ENCODE peak calls at places on chromosomes 2 and 18, in eight cellular contexts. K, N, Y, H, D, G, V and I are unnamed samples.

GRCh38 chr18:12842459-12843380 is 41.3 kb downstream of the PTPN2 start:
- DNase-seq in K (no peak), N (no peak), Y (no peak), H (peak; percentile 64), D (no peak), G (no peak), V (no peak), I (no peak)

GRCh38 chr2:235793163-235793752 is 299.4 kb downstream of the AGAP1 start:
- DNase-seq in K (no peak), N (no peak), Y (peak; percentile 6), H (peak; percentile 15), D (peak; percentile 42), G (no peak), V (no peak), I (no peak)

GRCh38 chr2:218860950-218861381 is 1.4 kb downstream of the WNT6 start:
- DNase-seq in K (no peak), N (no peak), Y (no peak), H (peak; percentile 26), D (peak; percentile 97), G (no peak), V (peak; percentile 61), I (no peak)

GRCh38 chr2:120472891-120473309 is 127.0 kb downstream of the INHBB start:
- DNase-seq in K (no peak), N (no peak), Y (no peak), H (no peak), D (no peak), G (no peak), V (no peak), I (no peak)

GRCh38 chr2:200523158-200523557 is 2.8 kb upstream of the SGO2 start:
- DNase-seq in K (no peak), N (no peak), Y (no peak), H (no peak), D (no peak), G (no peak), V (no peak), I (no peak)

GRCh38 chr2:24021122-24021998 is 11.5 kb downstream of the MFSD2B start:
- DNase-seq in K (no peak), N (no peak), Y (peak; percentile 35), H (no peak), D (peak; percentile 57), G (no peak), V (peak; percentile 66), I (no peak)

GRCh38 chr18:36576339-36576738 is 252.5 kb downstream of the TPGS2 start:
- DNase-seq in K (no peak), N (no peak), Y (no peak), H (no peak), D (no peak), G (no peak), V (no peak), I (no peak)

GRCh38 chr18:38545071-38545470 is 979.5 kb upstream of the CELF4 start:
- DNase-seq in K (no peak), N (no peak), Y (no peak), H (no peak), D (peak; percentile 37), G (no peak), V (no peak), I (no peak)

GRCh38 chr18:51278045-51278649 is 80.7 kb upstream of the MEX3C start:
- DNase-seq in K (peak; percentile 25), N (no peak), Y (peak; percentile 21), H (no peak), D (peak; percentile 74), G (peak; percentile 9), V (peak; percentile 50), I (no peak)

GRCh38 chr2:132974477-132975050 is 304.6 kb upstream of the LYPD1 start:
- DNase-seq in K (no peak), N (no peak), Y (no peak), H (no peak), D (no peak), G (no peak), V (no peak), I (no peak)

GRCh38 chr2:232292395-232293154 is 86.0 kb upstream of the ALPP start:
- DNase-seq in K (peak; percentile 19), N (peak; percentile 73), Y (peak; percentile 47), H (peak; percentile 54), D (peak; percentile 81), G (peak; percentile 34), V (peak; percentile 84), I (peak; percentile 48)

GRCh38 chr2:9739508-9739907 is 103.8 kb upstream of the TAF1B start:
- DNase-seq in K (no peak), N (peak; percentile 66), Y (no peak), H (no peak), D (no peak), G (peak; percentile 31), V (peak; percentile 79), I (no peak)

GRCh38 chr2:6800553-6800952 is 65.2 kb downstream of the CMPK2 start:
- DNase-seq in K (no peak), N (no peak), Y (no peak), H (peak; percentile 87), D (no peak), G (no peak), V (no peak), I (no peak)

GRCh38 chr2:40450066-40450841 is 1.6 kb downstream of the SLC8A1 start:
- DNase-seq in K (peak; percentile 51), N (peak; percentile 5), Y (no peak), H (peak; percentile 26), D (peak; percentile 22), G (no peak), V (no peak), I (no peak)

GRCh38 chr2:68806511-68807109 is 64.6 kb downstream of the BMP10 start:
- DNase-seq in K (no peak), N (no peak), Y (no peak), H (peak; percentile 93), D (no peak), G (no peak), V (no peak), I (no peak)

GRCh38 chr2:196242131-196242620 is 70.8 kb upstream of the STK17B start:
- DNase-seq in K (no peak), N (peak; percentile 58), Y (no peak), H (peak; percentile 60), D (no peak), G (no peak), V (no peak), I (no peak)

GRCh38 chr2:16741508-16741907 is 75.9 kb upstream of the CYRIA start:
- DNase-seq in K (no peak), N (no peak), Y (no peak), H (no peak), D (no peak), G (no peak), V (no peak), I (no peak)

GRCh38 chr2:186042207-186043028 is 303.8 kb downstream of the FSIP2 start:
- DNase-seq in K (no peak), N (no peak), Y (no peak), H (no peak), D (no peak), G (no peak), V (no peak), I (no peak)

GRCh38 chr2:74548285-74548918 is 5.3 kb downstream of the LOXL3 start:
- DNase-seq in K (peak; percentile 53), N (no peak), Y (no peak), H (no peak), D (peak; percentile 41), G (no peak), V (no peak), I (no peak)

GRCh38 chr18:5309888-5310470 is 14.5 kb upstream of the ZBTB14 start:
- DNase-seq in K (no peak), N (peak; percentile 25), Y (no peak), H (no peak), D (no peak), G (no peak), V (peak; percentile 52), I (no peak)

GRCh38 chr2:188610050-188610444 is 318.4 kb downstream of the GULP1 start:
- DNase-seq in K (no peak), N (no peak), Y (no peak), H (no peak), D (no peak), G (no peak), V (no peak), I (no peak)

GRCh38 chr2:72916743-72917137 is 579 bp upstream of the EMX1 start:
- DNase-seq in K (peak; percentile 53), N (peak; percentile 55), Y (no peak), H (no peak), D (peak; percentile 56), G (no peak), V (peak; percentile 45), I (no peak)

GRCh38 chr2:37555457-37555856 is 116.0 kb downstream of the CDC42EP3 start:
- DNase-seq in K (no peak), N (no peak), Y (no peak), H (no peak), D (no peak), G (no peak), V (peak; percentile 69), I (no peak)

GRCh38 chr18:49447810-49448745 is 12.4 kb downstream of the DYM start:
- DNase-seq in K (peak; percentile 70), N (peak; percentile 32), Y (peak; percentile 12), H (peak; percentile 69), D (peak; percentile 76), G (no peak), V (peak; percentile 73), I (no peak)

GRCh38 chr18:28855989-28856388 is 679.1 kb upstream of the CDH2 start:
- DNase-seq in K (no peak), N (no peak), Y (no peak), H (no peak), D (no peak), G (no peak), V (no peak), I (no peak)

GRCh38 chr2:75047189-75047812 is 88.9 kb downstream of the POLE4 start:
- DNase-seq in K (no peak), N (no peak), Y (peak; percentile 12), H (peak; percentile 62), D (no peak), G (no peak), V (no peak), I (no peak)

GRCh38 chr2:54658548-54659207 is 64.8 kb upstream of the EML6 start:
- DNase-seq in K (no peak), N (no peak), Y (no peak), H (peak; percentile 74), D (no peak), G (no peak), V (no peak), I (no peak)

GRCh38 chr2:224466315-224466714 is 64.4 kb upstream of the FAM124B start:
- DNase-seq in K (no peak), N (no peak), Y (no peak), H (no peak), D (no peak), G (no peak), V (no peak), I (no peak)

GRCh38 chr2:189337648-189338047 is 103.6 kb upstream of the WDR75 start:
- DNase-seq in K (no peak), N (no peak), Y (no peak), H (peak; percentile 82), D (no peak), G (no peak), V (no peak), I (no peak)

GRCh38 chr18:7987284-7987976 is 420.3 kb downstream of the PTPRM start:
- DNase-seq in K (no peak), N (no peak), Y (no peak), H (peak; percentile 95), D (no peak), G (no peak), V (no peak), I (no peak)

GRCh38 chr2:126945118-126945517 is 46.4 kb downstream of the TEX51 start:
- DNase-seq in K (no peak), N (no peak), Y (no peak), H (no peak), D (no peak), G (no peak), V (no peak), I (no peak)

GRCh38 chr2:72924353-72925240 is 7.3 kb downstream of the EMX1 start:
- DNase-seq in K (no peak), N (peak; percentile 70), Y (no peak), H (no peak), D (peak; percentile 74), G (no peak), V (peak; percentile 41), I (no peak)

GRCh38 chr2:70003093-70003830 is 41.8 kb upstream of the ASPRV1 start:
- DNase-seq in K (no peak), N (no peak), Y (no peak), H (no peak), D (no peak), G (no peak), V (no peak), I (no peak)

GRCh38 chr2:101756266-101756665 is 58.8 kb downstream of the MAP4K4 start:
- DNase-seq in K (no peak), N (no peak), Y (no peak), H (no peak), D (no peak), G (no peak), V (no peak), I (no peak)